ENCODE peak calls at places on chromosomes 2 and 18, in six cellular contexts. Y is foreskin keratinocyte; G is fibroblast of villous mesenchyme; F is AG09319; K is astrocyte of the spinal cord; Q is CD8-positive, alpha-beta T cell. Z is an unnamed sample.

GRCh38 chr2:96547203-96547641 is 10.7 kb downstream of the ARID5A start:
- DNase-seq in Y (no peak), G (no peak), F (no peak), K (no peak), Q (no peak), Z (no peak)

GRCh38 chr2:170845343-170845742 is 28.7 kb downstream of the GAD1 start:
- DNase-seq in Y (no peak), G (no peak), F (no peak), K (no peak), Q (no peak), Z (no peak)

GRCh38 chr2:96204836-96205235 is 3.8 kb downstream of the STARD7 start:
- DNase-seq in Y (no peak), G (no peak), F (no peak), K (no peak), Q (no peak), Z (no peak)

GRCh38 chr2:204226305-204226861 is 289.8 kb downstream of the ICOS start:
- DNase-seq in Y (no peak), G (no peak), F (no peak), K (no peak), Q (no peak), Z (no peak)

GRCh38 chr18:45980229-45980628 is 13.1 kb upstream of the EPG5 start:
- DNase-seq in Y (no peak), G (no peak), F (no peak), K (no peak), Q (no peak), Z (no peak)

GRCh38 chr2:128525653-128526052 is 207.0 kb upstream of the HS6ST1 start:
- DNase-seq in Y (no peak), G (no peak), F (no peak), K (peak), Q (no peak), Z (no peak)

GRCh38 chr2:164869420-164869772 is 27.8 kb upstream of the COBLL1 start:
- DNase-seq in Y (no peak), G (no peak), F (no peak), K (no peak), Q (no peak), Z (no peak)

GRCh38 chr2:8538951-8539621 is 142.8 kb upstream of the ID2 start:
- DNase-seq in Y (no peak), G (no peak), F (no peak), K (no peak), Q (no peak), Z (no peak)

GRCh38 chr2:102355526-102356380 is at the start of gene IL18R1:
- DNase-seq in Y (peak), G (peak), F (peak), K (peak), Q (peak), Z (peak)

GRCh38 chr18:73824684-73825083 is 322.9 kb downstream of the FBXO15 start:
- DNase-seq in Y (no peak), G (no peak), F (peak), K (peak), Q (no peak), Z (no peak)

DNA sequence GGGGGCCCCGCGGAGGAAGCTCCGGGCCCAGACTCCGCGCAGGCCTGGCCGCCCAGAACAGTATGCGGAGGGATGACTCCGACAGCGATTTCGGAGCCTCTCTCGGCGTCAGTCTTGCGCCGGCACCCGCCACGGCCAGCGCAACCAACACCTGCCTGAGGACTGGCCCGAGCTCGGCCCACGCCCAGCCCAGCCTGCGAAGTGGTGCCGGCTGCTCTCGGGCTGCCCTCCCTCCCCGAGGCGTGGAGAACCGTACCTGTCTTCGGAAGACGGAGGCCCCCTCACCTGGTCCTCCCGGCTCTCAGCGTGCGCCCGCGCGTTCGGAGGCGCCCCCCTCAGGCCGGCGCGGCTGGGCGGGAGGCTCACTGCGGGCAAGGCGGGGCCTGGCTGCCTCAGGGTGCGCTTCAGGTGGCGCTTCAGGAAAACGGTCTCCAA is at the start of gene M1AP:
- DNase-seq in Y (peak), G (no peak), F (no peak), K (no peak), Q (no peak), Z (no peak)
- TF ChIP-seq CTCF in Y (peak), G (peak), F (peak), K (peak), Q (no peak), Z (no peak)

DNA sequence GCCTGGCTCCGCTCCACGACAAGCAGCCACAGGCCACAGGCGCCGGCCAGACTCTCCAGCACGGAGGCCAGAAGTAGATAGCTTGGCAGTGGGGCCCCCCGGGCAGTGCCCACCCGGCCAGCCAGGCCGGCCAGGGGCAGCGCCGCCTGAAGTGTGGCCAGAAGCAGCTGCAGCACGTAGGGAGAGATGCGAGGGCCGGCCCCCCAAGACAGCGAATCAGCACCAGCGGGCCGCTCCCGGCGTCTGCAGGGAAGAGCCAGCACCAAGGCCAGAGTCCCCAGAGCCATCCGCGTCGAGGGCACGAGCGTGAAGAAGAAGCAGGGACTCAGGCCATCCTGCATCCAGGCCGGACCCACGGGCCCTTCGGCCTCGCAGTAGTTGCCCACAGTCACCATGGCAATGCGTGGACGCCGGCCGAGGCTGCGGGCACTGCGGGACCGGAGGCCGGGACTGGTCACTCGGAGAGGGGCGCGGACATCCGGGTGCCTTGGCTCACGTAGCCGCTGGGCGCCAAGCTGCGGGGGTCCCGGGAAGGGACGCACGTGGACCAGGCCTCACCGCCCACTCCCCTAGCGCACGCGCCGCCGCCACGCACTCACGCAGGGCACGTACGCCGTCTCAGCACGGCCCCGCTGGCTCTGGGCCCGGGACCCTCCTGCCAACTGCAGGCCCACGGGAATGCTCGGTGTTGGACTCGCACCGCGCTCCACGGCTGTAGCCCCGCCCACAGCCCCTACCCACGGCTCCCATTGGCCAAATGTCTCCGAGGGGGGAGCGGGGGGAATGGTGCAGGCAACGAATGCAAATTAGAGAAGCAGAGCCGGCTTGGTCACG is at the start of gene ABCB6:
- DNase-seq in Y (peak), G (peak), F (peak), K (peak), Q (peak), Z (peak)
- TF ChIP-seq CTCF in Y (no peak), G (no peak), F (no peak), K (no peak), Q (no peak), Z (no peak)

DNA sequence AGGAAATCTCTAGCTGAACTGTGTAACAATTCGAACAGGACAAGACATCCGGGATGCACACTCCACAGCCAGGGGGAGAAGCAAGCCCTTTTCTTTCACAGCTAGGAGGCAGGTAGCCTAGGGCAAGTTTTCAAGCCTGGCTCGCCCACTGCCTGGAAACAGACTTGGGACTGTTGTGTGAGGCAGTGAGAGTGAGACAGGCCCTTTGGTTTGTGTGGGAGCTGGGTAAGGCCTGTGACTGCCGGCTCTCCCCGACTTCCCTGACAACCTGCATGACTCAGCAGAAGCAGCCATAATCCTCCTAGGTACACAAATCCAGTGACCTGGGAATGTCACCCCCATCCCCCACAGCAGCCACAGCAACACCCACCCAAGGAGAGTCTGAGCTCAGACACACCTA is 179.7 kb downstream of the WDPCP start:
- DNase-seq in Y (peak), G (no peak), F (no peak), K (no peak), Q (no peak), Z (no peak)
- TF ChIP-seq CTCF in Y (no peak), G (no peak), F (no peak), K (no peak), Q (no peak), Z (no peak)

GRCh38 chr2:49178656-49179055 is 24.3 kb upstream of the FSHR start:
- DNase-seq in Y (no peak), G (no peak), F (no peak), K (no peak), Q (no peak), Z (no peak)
- TF ChIP-seq CTCF in Y (no peak), G (no peak), F (no peak), K (no peak), Q (no peak), Z (no peak)